ENCODE peak calls at places on chromosomes 2 and 18, in six cellular contexts. Y, R, Z, F, N and V are unnamed samples.

GRCh38 chr18:8943900-8944870 is 158.3 kb upstream of the NDUFV2 start:
- DNase-seq in Y (no peak), R (no peak), Z (peak), F (no peak), N (no peak), V (no peak)

GRCh38 chr2:27262379-27263286 is at the start of gene SLC30A3:
- DNase-seq in Y (no peak), R (peak), Z (no peak), F (peak), N (no peak), V (peak)

GRCh38 chr2:12723741-12724463 is 7.2 kb downstream of the TRIB2 start:
- DNase-seq in Y (no peak), R (no peak), Z (no peak), F (no peak), N (no peak), V (no peak)

GRCh38 chr2:163466583-163466982 is 269.2 kb downstream of the FIGN start:
- DNase-seq in Y (no peak), R (no peak), Z (no peak), F (no peak), N (no peak), V (no peak)

GRCh38 chr2:30136729-30137444 is 9.9 kb upstream of the YPEL5 start:
- DNase-seq in Y (no peak), R (no peak), Z (no peak), F (no peak), N (no peak), V (no peak)

GRCh38 chr2:179239838-179240237 is 24.8 kb downstream of the SESTD1 start:
- DNase-seq in Y (no peak), R (no peak), Z (no peak), F (no peak), N (no peak), V (no peak)

GRCh38 chr18:45565280-45565970 is 49.9 kb upstream of the SLC14A2 start:
- DNase-seq in Y (peak), R (no peak), Z (no peak), F (no peak), N (no peak), V (no peak)

GRCh38 chr18:58211510-58211909 is 167.5 kb downstream of the NEDD4L start:
- DNase-seq in Y (no peak), R (no peak), Z (no peak), F (no peak), N (no peak), V (no peak)

GRCh38 chr2:121974919-121975654 is 219.6 kb downstream of the TSN start:
- DNase-seq in Y (no peak), R (peak), Z (peak), F (peak), N (peak), V (peak)

GRCh38 chr2:99725810-99726209 is 236.0 kb upstream of the REV1 start:
- DNase-seq in Y (no peak), R (no peak), Z (no peak), F (no peak), N (no peak), V (no peak)
- TF ChIP-seq CTCF in Y (no peak), R (no peak), Z (no peak), F (peak), N (peak), V (no peak)

GRCh38 chr2:105888625-105889024 is 143.9 kb downstream of the NCK2 start:
- DNase-seq in Y (no peak), R (peak), Z (no peak), F (no peak), N (no peak), V (no peak)
- TF ChIP-seq CTCF in Y (no peak), R (peak), Z (peak), F (no peak), N (no peak), V (peak)

DNA sequence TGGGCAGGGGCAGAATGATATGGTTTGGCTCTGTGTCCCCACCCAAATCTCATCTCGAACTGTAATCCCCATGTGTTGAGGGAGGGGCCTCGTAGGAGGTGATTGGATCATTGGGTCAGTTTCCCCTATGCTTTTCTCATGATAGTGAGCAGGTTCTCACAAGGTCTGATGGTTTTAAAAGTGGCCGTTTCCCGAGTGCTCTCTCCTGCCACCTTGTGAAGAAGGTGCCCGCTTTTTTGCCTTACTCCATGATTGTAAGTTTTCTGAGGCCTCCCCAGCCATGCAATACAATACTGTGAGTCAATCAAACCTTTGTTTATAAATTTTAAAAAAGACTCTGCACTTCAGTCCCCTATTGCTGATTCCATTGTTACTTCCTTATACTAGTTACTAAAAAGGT is 82.9 kb upstream of the CDKL4 start:
- DNase-seq in Y (no peak), R (no peak), Z (no peak), F (no peak), N (no peak), V (no peak)
- TF ChIP-seq CTCF in Y (no peak), R (no peak), Z (no peak), F (no peak), N (no peak), V (no peak)

GRCh38 chr18:12377556-12378553 is 828 bp upstream of the AFG3L2 start:
- DNase-seq in Y (no peak), R (no peak), Z (no peak), F (peak), N (no peak), V (no peak)
- TF ChIP-seq CTCF in Y (peak), R (no peak), Z (peak), F (no peak), N (peak), V (no peak)

DNA sequence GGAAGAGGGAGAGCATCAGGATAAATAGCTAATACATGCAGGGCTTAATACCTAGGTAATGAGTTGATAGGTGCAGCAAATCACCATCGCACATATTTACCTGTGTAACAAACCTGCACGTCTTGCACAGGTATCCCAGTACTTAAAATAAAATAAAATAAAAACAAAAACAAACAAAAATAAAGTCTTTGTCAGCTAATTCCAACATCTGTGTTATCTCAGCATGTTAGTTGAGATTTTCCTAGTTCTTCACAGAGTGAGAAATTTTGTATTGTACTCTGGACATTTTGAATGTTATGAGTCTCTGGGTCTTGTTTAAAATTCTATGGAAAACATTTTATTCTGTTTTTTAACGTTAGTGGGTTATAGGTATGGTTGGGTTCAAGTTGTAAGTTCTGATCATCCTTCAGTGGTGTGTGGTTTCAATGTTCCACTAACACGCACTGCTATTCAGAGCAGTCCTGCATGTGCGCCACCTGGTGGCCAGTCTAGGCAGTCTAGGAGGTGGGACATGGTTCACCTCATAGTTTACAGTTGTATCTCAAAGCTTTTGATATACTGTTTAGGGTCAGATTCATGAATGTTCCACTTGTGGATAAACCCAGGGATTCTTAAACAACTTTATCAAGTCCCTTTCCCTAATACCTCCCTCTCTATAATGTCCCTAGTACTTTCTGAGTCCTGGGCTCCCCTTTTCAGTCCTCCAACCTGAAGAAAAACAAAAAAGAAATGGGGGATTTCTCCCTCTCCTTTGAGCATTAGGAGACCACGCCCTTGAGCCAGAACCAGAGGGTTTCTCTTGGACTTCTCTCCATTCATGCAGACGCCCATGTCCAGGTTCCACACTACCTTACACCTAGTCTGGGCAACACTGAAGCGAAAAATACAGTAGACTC is 213.4 kb upstream of the GATA6 start:
- DNase-seq in Y (peak), R (peak), Z (peak), F (peak), N (no peak), V (peak)
- TF ChIP-seq CTCF in Y (peak), R (peak), Z (peak), F (peak), N (peak), V (peak)

GRCh38 chr18:25832008-25832604 is 258.3 kb downstream of the SS18 start:
- DNase-seq in Y (no peak), R (peak), Z (peak), F (peak), N (no peak), V (peak)
- TF ChIP-seq CTCF in Y (no peak), R (peak), Z (peak), F (peak), N (peak), V (peak)

GRCh38 chr2:110114801-110115200 is 821 bp downstream of the MALL start:
- DNase-seq in Y (no peak), R (no peak), Z (no peak), F (peak), N (no peak), V (no peak)

GRCh38 chr2:110115291-110116032 is at the start of gene MALL:
- DNase-seq in Y (no peak), R (peak), Z (no peak), F (peak), N (no peak), V (no peak)

GRCh38 chr2:110120171-110121051 is 4.8 kb upstream of the MALL start:
- DNase-seq in Y (no peak), R (no peak), Z (no peak), F (no peak), N (no peak), V (no peak)

GRCh38 chr2:110114007-110114591 is 1.5 kb downstream of the MALL start:
- DNase-seq in Y (peak), R (peak), Z (no peak), F (peak), N (no peak), V (no peak)

DNA sequence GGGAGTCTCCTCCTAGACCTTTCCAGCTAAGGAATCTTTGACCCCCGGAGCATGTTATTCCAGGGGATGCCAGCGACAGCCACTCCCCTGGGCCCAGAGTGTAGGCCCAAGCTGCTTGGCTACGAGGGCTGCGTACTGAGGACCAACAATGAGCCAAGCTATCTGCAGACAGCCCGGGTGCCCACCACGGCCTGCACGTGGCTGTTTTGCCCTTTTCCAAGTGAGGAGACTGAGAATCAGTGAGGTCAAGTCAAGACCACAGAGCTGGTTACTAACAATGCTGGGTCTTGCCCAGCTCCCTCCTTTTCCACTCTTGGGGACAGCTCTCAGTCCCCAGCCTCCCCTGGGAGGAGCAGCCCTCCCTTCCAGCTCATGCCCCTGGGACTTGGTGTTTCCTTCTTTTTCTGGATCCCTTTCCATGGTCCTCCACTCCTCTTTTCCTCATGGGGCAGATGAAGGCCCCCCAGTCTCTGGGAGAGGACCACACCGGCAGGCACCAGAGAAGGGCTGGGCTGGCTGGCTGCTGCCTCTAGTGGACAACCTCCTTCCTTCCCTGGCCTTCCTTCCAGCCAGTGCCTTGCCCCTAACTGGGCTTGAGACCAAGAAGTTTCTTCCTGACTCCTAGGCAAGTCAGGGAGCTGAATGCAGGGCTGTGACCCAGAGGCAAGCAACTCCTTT is 550 bp upstream of the MALL start:
- DNase-seq in Y (no peak), R (no peak), Z (peak), F (peak), N (no peak), V (no peak)
- TF ChIP-seq CTCF in Y (no peak), R (no peak), Z (peak), F (peak), N (peak), V (peak)

DNA sequence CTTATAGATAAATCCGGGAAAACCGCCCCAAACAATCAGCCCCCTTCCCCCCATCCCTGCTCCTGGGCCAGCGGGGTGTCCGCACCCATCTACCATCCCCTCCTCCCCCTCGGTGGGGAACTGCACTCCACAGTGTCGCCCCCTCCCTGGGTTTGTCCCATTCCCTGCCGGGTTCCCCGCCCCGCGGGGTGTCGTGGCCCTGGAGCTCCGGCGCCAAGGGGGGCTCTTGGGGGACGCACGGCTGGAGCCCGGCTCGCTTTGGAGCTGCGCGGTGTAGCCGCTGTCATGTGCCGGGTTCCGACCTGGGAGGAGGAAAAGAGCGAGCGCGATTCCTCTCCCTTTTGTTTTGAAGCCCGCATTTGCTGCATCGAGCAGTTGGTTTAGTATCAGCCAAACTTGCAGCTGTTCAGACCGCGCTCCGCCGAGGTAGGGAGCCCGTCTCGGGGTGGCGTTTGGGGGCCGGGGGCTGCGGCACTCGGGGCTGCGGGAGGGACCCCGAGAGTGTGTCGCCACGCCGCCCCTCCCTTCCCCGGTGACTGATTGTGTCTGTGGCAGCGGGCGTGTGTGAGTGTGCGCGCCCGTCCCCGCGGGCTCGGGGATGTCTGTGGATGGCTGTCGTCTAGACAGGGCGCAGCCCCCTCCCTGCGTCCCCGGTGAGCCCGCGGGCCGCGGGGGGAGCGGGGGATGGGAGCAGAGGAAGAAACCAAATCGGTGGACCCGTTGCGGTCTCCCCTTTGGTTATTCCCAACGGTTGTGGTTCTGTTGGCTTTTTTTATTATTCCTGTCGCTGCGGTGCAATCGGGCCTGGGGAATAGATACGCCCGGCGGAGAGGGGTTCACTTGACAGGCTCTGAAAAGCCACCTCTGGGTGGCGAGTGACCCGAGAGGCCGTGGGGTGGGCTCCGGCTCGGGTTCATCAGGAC is 836 bp downstream of the CTIF start:
- DNase-seq in Y (no peak), R (peak), Z (peak), F (peak), N (no peak), V (peak)
- TF ChIP-seq CTCF in Y (no peak), R (no peak), Z (no peak), F (no peak), N (no peak), V (no peak)

DNA sequence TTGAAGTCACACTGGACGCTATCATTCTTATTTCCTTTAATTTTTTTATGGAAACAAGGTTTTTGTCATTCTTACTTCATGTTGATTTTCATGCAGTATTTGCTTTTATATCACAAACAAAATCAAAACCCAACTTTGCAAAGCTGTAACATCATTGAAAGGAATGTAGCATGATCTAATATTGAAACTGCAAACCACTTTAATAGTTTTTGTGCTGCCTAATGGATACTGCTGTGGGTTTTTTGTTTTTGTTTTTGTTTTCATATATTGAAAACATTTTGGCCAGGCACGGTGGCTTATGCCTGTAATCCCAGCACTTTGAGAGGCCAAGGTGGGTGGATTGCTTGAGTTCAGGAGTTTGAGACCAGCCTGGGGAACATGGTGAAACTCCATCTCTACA is 81.6 kb downstream of the MAP2 start:
- DNase-seq in Y (no peak), R (no peak), Z (no peak), F (no peak), N (no peak), V (no peak)
- TF ChIP-seq CTCF in Y (no peak), R (no peak), Z (no peak), F (no peak), N (no peak), V (no peak)